ENCODE peak calls at places on chromosomes 6 and 20, in five cellular contexts. W is uterus, L is gastrocnemius medialis, P is testis, K is heart left ventricle. M is an unnamed sample.

GRCh38 chr6:10382322-10382721 is 32.6 kb downstream of the TFAP2A start:
- DNase-seq in W (no peak), L (no peak), P (no peak), K (no peak), M (no peak)

GRCh38 chr6:121885399-121886152 is 450.1 kb downstream of the GJA1 start:
- DNase-seq in W (no peak), L (no peak), P (no peak), K (no peak), M (no peak)

GRCh38 chr6:44603044-44603686 is 215.7 kb downstream of the CDC5L start:
- DNase-seq in W (no peak), L (no peak), P (no peak), K (no peak), M (no peak)

GRCh38 chr6:159092631-159093030 is 47.8 kb upstream of the TAGAP start:
- DNase-seq in W (no peak), L (no peak), P (no peak), K (no peak), M (no peak)

GRCh38 chr6:2749972-2750600 is 636 bp downstream of the MYLK4 start:
- DNase-seq in W (peak; percentile 50), L (no peak), P (peak; percentile 77), K (peak; percentile 49), M (peak; percentile 51)

GRCh38 chr20:50762435-50763201 is 31.2 kb downstream of the PARD6B start:
- DNase-seq in W (peak; percentile 47), L (peak; percentile 96), P (peak; percentile 81), K (peak; percentile 84), M (peak; percentile 93)

GRCh38 chr20:32536861-32537656 is 48.1 kb downstream of the NOL4L start:
- DNase-seq in W (no peak), L (no peak), P (peak; percentile 55), K (no peak), M (peak; percentile 82)

GRCh38 chr20:4813076-4813838 is 91.5 kb downstream of the PRND start:
- DNase-seq in W (no peak), L (no peak), P (peak; percentile 47), K (peak; percentile 53), M (no peak)

GRCh38 chr20:38893485-38894090 is 32.6 kb upstream of the FAM83D start:
- DNase-seq in W (peak; percentile 53), L (no peak), P (peak; percentile 80), K (peak; percentile 45), M (peak; percentile 52)

GRCh38 chr6:138291849-138292181 is 73.5 kb upstream of the PBOV1 start:
- DNase-seq in W (no peak), L (no peak), P (no peak), K (no peak), M (no peak)

GRCh38 chr20:36572701-36573102 is 695 bp upstream of the TGIF2 start:
- DNase-seq in W (no peak), L (no peak), P (peak; percentile 38), K (no peak), M (peak; percentile 24)

GRCh38 chr6:125858427-125859320 is 67.9 kb downstream of the NCOA7 start:
- DNase-seq in W (peak; percentile 47), L (peak; percentile 36), P (peak; percentile 76), K (peak; percentile 53), M (peak; percentile 61)

GRCh38 chr6:83868639-83869038 is 9.2 kb downstream of the CYB5R4 start:
- DNase-seq in W (no peak), L (no peak), P (no peak), K (no peak), M (no peak)

GRCh38 chr20:51393566-51393965 is 149.0 kb downstream of the NFATC2 start:
- DNase-seq in W (peak; percentile 40), L (no peak), P (no peak), K (peak; percentile 31), M (no peak)

GRCh38 chr6:42923656-42924055 is 5.6 kb upstream of the CNPY3 start:
- DNase-seq in W (no peak), L (no peak), P (no peak), K (no peak), M (no peak)

GRCh38 chr6:151452750-151453427 is 963 bp upstream of the RMND1 start:
- DNase-seq in W (no peak), L (no peak), P (peak; percentile 60), K (peak; percentile 43), M (peak; percentile 69)

GRCh38 chr6:98880486-98880885 is 46.1 kb downstream of the POU3F2 start:
- DNase-seq in W (no peak), L (no peak), P (no peak), K (no peak), M (no peak)

GRCh38 chr6:152293404-152293803 is 343.8 kb downstream of the SYNE1 start:
- DNase-seq in W (peak; percentile 34), L (peak; percentile 64), P (no peak), K (peak; percentile 41), M (peak; percentile 62)

GRCh38 chr20:37042986-37043972 is 52.5 kb downstream of the RBL1 start:
- DNase-seq in W (no peak), L (no peak), P (no peak), K (no peak), M (no peak)

GRCh38 chr6:6753301-6753700 is 164.8 kb downstream of the LY86 start:
- DNase-seq in W (no peak), L (no peak), P (no peak), K (no peak), M (no peak)

GRCh38 chr6:10961837-10962236 is 75.0 kb downstream of the SYCP2L start:
- DNase-seq in W (no peak), L (no peak), P (no peak), K (no peak), M (no peak)

GRCh38 chr6:74967821-74968220 is 238.0 kb downstream of the COL12A1 start:
- DNase-seq in W (no peak), L (no peak), P (peak; percentile 37), K (no peak), M (no peak)

GRCh38 chr6:28953039-28953872 is 29.5 kb upstream of the TRIM27 start:
- DNase-seq in W (peak; percentile 24), L (no peak), P (no peak), K (no peak), M (no peak)

DNA sequence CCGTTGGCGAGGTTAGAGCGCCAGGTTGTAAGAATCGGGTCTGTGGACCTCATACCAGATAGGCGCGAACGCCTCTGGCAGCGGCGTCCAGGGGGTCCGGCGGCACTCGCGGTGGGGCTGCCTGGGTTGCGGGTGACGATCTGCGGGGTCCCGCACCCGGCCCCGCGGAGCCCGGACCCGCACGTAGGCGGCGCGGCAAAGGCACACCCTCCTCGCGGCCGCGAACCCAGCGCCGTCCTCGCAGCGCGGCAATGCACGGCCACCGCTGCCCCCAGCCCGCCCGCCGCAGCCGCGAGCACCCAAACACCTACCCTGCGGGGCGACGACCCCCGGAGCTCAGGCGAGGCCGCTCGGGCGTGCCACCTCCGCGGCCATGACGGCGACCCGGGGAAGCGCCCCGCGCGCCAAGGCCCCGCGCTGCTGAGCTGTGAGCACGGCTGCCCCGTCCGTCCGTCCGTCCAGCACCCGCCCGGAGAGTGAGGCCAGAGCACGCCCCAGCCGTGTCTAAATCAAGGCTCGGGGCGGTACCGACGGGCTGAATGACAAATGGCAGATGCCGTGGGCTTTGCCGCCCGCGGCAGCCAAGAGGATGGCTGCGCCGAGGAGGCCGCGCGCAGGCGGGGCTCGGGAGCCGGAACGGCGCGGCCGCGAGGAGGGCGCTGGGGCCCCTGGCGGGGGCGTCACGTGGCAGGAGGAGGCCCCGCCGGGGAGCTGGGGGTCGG is at the start of gene PLAGL1:
- DNase-seq in W (peak; percentile 56), L (peak; percentile 35), P (peak; percentile 76), K (peak; percentile 74), M (peak; percentile 52)
- TF ChIP-seq POLR2A in W (peak; percentile 38), L (peak; percentile 50), P (no peak), K (no peak), M (no peak)

GRCh38 chr6:110816677-110817076 is 1.4 kb upstream of the CDK19 start:
- DNase-seq in W (no peak), L (no peak), P (no peak), K (peak; percentile 10), M (no peak)
- H3K27ac ChIP-seq in W (no peak overlapping the region), L (no peak overlapping the region), P (peak overlapping the region; percentile 96), K (no peak overlapping the region), M (no peak overlapping the region)

GRCh38 chr20:34907616-34908469 is 31.4 kb downstream of the ACSS2 start:
- DNase-seq in W (peak; percentile 44), L (peak; percentile 69), P (peak; percentile 31), K (peak; percentile 58), M (peak; percentile 47)
- H3K4me3 ChIP-seq in W (no peak overlapping the region), L (no peak overlapping the region), P (no peak overlapping the region), K (no peak overlapping the region), M (no peak overlapping the region)

DNA sequence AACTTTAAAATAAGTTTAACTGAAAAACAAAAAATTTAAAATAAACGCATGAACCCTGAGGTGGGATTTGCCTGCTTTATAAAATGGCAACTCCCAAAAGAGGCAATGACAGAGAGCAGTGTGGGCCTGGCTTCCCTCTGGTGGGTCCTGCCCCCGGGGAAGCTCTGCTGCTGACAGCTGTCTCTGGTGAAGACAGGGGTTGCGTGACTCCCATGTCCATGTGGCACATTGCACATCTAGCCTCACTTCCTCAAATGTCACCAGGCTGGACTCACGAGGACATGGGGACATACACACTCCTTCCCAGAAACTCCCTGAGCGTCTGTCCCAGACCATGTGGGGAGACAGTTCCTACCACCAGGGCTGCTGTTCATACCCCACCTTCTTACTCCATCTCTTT is 66.2 kb downstream of the ABHD12 start:
- DNase-seq in W (no peak), L (peak; percentile 54), P (peak; percentile 40), K (no peak), M (no peak)
- TF ChIP-seq POLR2A in W (no peak), L (no peak), P (no peak), K (no peak), M (no peak)

M was measured in thyroid gland.